ENCODE peak calls at places on chromosomes 6 and 20, in ten cellular contexts. Q is NCI-H748 treated with DMSO at 0.1 percent for 48 hours; C is colonic mucosa; Y is effector memory CD8-positive, alpha-beta T cell; O is EL; A is GM23338; G is iPS-NIHi11; F is adrenal gland; M is mammary epithelial cell; Z is OCI-LY7. J is an unnamed sample.

GRCh38 chr6:5529733-5530132 is 268.4 kb downstream of the FARS2 start:
- DNase-seq in A (no peak), Q (no peak), C (no peak), Z (peak; percentile 2), F (no peak), M (no peak), Y (no peak), O (no peak), G (no peak), J (no peak)

GRCh38 chr20:44809380-44810060 is 826 bp downstream of the RIMS4 start:
- DNase-seq in Q (no peak), C (no peak), Z (no peak), F (no peak), Y (no peak), A (peak; percentile 67), O (no peak), M (no peak), G (peak; percentile 29), J (peak; percentile 5)

GRCh38 chr20:56442381-56443365 is 25.8 kb upstream of the RTF2 start:
- DNase-seq in Z (no peak), Q (no peak), Y (no peak), A (no peak), O (no peak), G (no peak), C (no peak), F (no peak), M (no peak), J (no peak)

GRCh38 chr6:139370047-139370706 is 4.3 kb downstream of the CITED2 start:
- DNase-seq in Q (no peak), A (no peak), O (peak; percentile 79), Y (no peak), G (no peak), Z (no peak), F (peak; percentile 21), C (no peak), M (peak; percentile 25), J (peak; percentile 54)

GRCh38 chr6:161439093-161439492 is 165.2 kb upstream of the AGPAT4 start:
- DNase-seq in C (no peak), A (no peak), M (peak; percentile 89), Q (peak; percentile 57), G (no peak), O (peak; percentile 81), Y (no peak), F (peak; percentile 63), Z (no peak), J (peak; percentile 36)

GRCh38 chr6:134317471-134318131 is at the start of gene SGK1:
- DNase-seq in G (peak; percentile 44), Q (peak; percentile 75), Y (no peak), C (no peak), Z (no peak), F (no peak), A (peak; percentile 81), M (peak; percentile 78), O (peak; percentile 60), J (peak; percentile 61)

GRCh38 chr6:88538130-88538706 is 372.1 kb upstream of the CNR1 start:
- DNase-seq in Y (no peak), G (peak; percentile 83), Z (peak; percentile 16), F (no peak), C (no peak), A (peak; percentile 79), O (no peak), M (no peak), Q (no peak), J (peak; percentile 90)

GRCh38 chr20:4699216-4699615 is 22.5 kb upstream of the PRND start:
- DNase-seq in F (no peak), Y (no peak), O (no peak), G (no peak), C (no peak), Z (no peak), A (no peak), M (no peak), Q (no peak), J (no peak)

GRCh38 chr6:34055223-34055933 is 90.5 kb downstream of the GRM4 start:
- DNase-seq in G (peak; percentile 84), Z (peak; percentile 83), A (peak; percentile 82), M (peak; percentile 25), Q (peak; percentile 55), F (peak; percentile 42), Y (peak; percentile 41), O (peak; percentile 62), C (peak; percentile 54), J (peak; percentile 91)

GRCh38 chr6:137867685-137868509 is 838 bp downstream of the TNFAIP3 start:
- DNase-seq in Y (peak; percentile 55), O (peak; percentile 28), A (peak; percentile 54), M (peak; percentile 48), F (peak; percentile 36), Q (no peak), Z (peak; percentile 87), C (peak; percentile 54), G (peak; percentile 18), J (peak; percentile 65)

GRCh38 chr6:140980265-140980887 is 1152.3 kb upstream of the GJE1 start:
- DNase-seq in F (no peak), A (peak; percentile 30), M (no peak), G (no peak), O (no peak), Q (no peak), C (no peak), Z (no peak), Y (no peak), J (no peak)

GRCh38 chr6:24489881-24490280 is 503 bp upstream of the GPLD1 start:
- DNase-seq in C (no peak), G (no peak), Y (no peak), Z (no peak), A (no peak), M (peak; percentile 36), O (no peak), Q (no peak), F (no peak), J (no peak)

GRCh38 chr20:56865055-56865454 is 235.9 kb downstream of the TFAP2C start:
- DNase-seq in Y (no peak), Z (no peak), O (no peak), G (no peak), A (no peak), C (no peak), Q (no peak), M (peak; percentile 16), F (no peak), J (no peak)

GRCh38 chr20:44747166-44748004 is 1.7 kb downstream of the KCNK15 start:
- DNase-seq in Z (peak; percentile 78), M (peak; percentile 87), A (peak; percentile 97), O (peak; percentile 75), F (peak; percentile 72), G (peak; percentile 84), Q (peak; percentile 86), C (peak; percentile 84), Y (peak; percentile 34), J (peak; percentile 89)

GRCh38 chr20:13524339-13524738 is 114.4 kb downstream of the TASP1 start:
- DNase-seq in Y (no peak), Z (no peak), C (no peak), F (no peak), G (no peak), M (no peak), O (no peak), Q (no peak), A (no peak), J (no peak)

GRCh38 chr20:49964964-49965780 is 17.6 kb upstream of the SNAI1 start:
- DNase-seq in O (peak; percentile 49), A (peak; percentile 89), G (peak; percentile 86), C (peak; percentile 54), M (no peak), F (no peak), Q (no peak), Y (no peak), Z (peak; percentile 57), J (peak; percentile 78)

GRCh38 chr20:50297498-50298348 is 107.1 kb downstream of the CEBPB start:
- DNase-seq in A (no peak), Z (peak; percentile 26), G (no peak), Q (no peak), F (no peak), C (no peak), M (no peak), Y (no peak), O (no peak), J (no peak)

GRCh38 chr20:37519508-37520416 is 1.3 kb upstream of the NNAT start:
- DNase-seq in Y (no peak), F (no peak), A (peak; percentile 52), Z (peak; percentile 32), C (no peak), O (no peak), G (peak; percentile 40), M (no peak), Q (no peak), J (peak; percentile 88)

GRCh38 chr6:71473908-71474307 is 185.3 kb downstream of the OGFRL1 start:
- DNase-seq in Z (no peak), G (no peak), Q (no peak), Y (no peak), C (peak; percentile 35), F (no peak), A (no peak), M (peak; percentile 91), O (peak; percentile 82), J (no peak)

J was measured in left kidney.